ENCODE peak calls at places on chromosomes 12 and 14, in eight cellular contexts. W is SK-N-SH; J is hepatocyte; I is trophoblast cell; L is CD4-positive, CD25-positive, alpha-beta regulatory T cell; A is cardiac muscle cell; D is stomach; G is heart left ventricle. K is an unnamed sample.
A peak's percentile ranks its signal among the peaks of the same experiment; 100 is the strongest.

GRCh38 chr14:92880351-92880750 is 42.6 kb upstream of the CHGA start:
- DNase-seq in W (no peak), I (no peak), D (no peak), A (no peak), L (no peak), J (no peak), G (no peak), K (no peak)

GRCh38 chr14:28766505-28767238 is at the start of gene FOXG1:
- DNase-seq in A (peak; percentile 56), D (no peak), W (peak; percentile 46), L (no peak), J (no peak), G (no peak), I (no peak), K (no peak)

GRCh38 chr14:101501341-101501740 is 60.0 kb upstream of the DIO3 start:
- DNase-seq in A (no peak), L (no peak), G (no peak), W (no peak), D (peak; percentile 13), I (no peak), J (no peak), K (no peak)

GRCh38 chr14:101501858-101502615 is 59.3 kb upstream of the DIO3 start:
- DNase-seq in J (no peak), I (no peak), L (no peak), A (no peak), W (no peak), D (peak; percentile 16), G (no peak), K (no peak)

GRCh38 chr14:68349900-68350323 is 443.0 kb downstream of the ZFP36L1 start:
- DNase-seq in A (no peak), I (no peak), D (peak; percentile 39), L (no peak), W (no peak), J (peak; percentile 66), G (no peak), K (no peak)

GRCh38 chr12:29818925-29819324 is 35.2 kb upstream of the TMTC1 start:
- DNase-seq in I (no peak), A (no peak), D (no peak), L (no peak), W (no peak), J (no peak), G (peak; percentile 54), K (no peak)

GRCh38 chr14:102554835-102555819 is 37.3 kb upstream of the RCOR1 start:
- DNase-seq in I (no peak), W (peak; percentile 29), G (peak; percentile 35), A (peak; percentile 75), D (peak; percentile 53), J (peak; percentile 68), L (peak; percentile 67), K (no peak)

GRCh38 chr12:27615331-27615891 is 80.8 kb upstream of the REP15 start:
- DNase-seq in W (no peak), A (peak; percentile 32), G (no peak), J (peak; percentile 30), L (no peak), I (peak; percentile 42), D (no peak), K (peak; percentile 74)

GRCh38 chr12:14257303-14257733 is 108.2 kb upstream of the ATF7IP start:
- DNase-seq in I (no peak), A (no peak), D (no peak), J (no peak), W (no peak), G (no peak), L (no peak), K (no peak)

GRCh38 chr12:77190022-77190421 is 124.7 kb upstream of the E2F7 start:
- DNase-seq in D (no peak), L (no peak), G (no peak), A (no peak), J (no peak), I (peak; percentile 12), W (no peak), K (no peak)

GRCh38 chr12:77189463-77189862 is 124.1 kb upstream of the E2F7 start:
- DNase-seq in W (no peak), L (no peak), I (no peak), D (no peak), J (peak; percentile 26), G (no peak), A (no peak), K (no peak)
- H3K4me1 ChIP-seq in W (no peaks in the 10 kb centered on the region), L (no peaks in the 10 kb centered on the region), I (no peaks in the 10 kb centered on the region), D (no peaks in the 10 kb centered on the region), J (no peaks in the 10 kb centered on the region), G (no peaks in the 10 kb centered on the region), A (no peaks in the 10 kb centered on the region), K (no peaks in the 10 kb centered on the region)

DNA sequence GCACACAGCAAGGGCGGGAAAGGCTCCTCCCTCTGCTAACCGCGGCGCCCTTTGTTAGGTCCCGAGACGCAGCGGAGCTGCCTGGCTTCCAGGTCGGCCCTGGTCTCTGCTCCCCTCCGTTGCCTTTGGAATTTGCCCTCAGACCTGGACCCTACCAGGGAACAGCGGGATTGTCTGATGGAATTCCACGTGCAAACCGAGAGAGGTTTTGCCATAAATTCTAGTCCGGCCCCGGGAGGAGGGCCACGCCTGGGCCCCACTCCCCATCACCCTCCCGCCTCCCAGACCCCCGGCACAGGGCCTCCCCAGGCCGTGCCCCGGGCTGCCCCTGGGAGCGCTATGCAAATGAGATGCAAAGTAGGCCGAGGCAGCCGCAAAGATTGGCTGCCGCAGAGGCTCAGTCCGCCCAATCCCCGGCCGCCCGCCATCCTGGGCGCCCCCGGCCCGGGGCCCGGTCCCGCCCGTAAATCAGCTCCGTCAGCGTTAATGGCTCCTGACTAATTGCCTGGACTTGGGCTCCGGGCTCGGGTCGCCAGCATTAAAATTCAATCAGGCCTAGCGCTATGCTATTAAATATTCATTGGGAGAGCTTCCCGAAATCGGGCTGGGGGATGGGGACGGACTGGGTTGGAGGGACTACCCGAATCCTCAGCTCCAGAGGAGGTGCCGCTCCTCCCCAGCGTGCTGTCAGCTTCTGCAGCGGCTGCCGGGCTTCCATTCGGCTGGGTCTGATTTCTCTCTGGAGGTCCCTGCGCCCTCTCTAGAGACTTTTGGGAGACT is 15.6 kb upstream of the FIGNL2 start:
- DNase-seq in A (peak; percentile 86), I (no peak), G (no peak), L (no peak), W (peak; percentile 77), J (peak; percentile 74), D (no peak), K (peak; percentile 91)
- H3K4me3 ChIP-seq in A (peak overlapping the region; percentile 28), I (peak overlapping the region; percentile 44), G (peak overlapping the region; percentile 30), L (no peak overlapping the region), W (no peak overlapping the region), J (no peak overlapping the region), D (peak overlapping the region; percentile 43), K (peak overlapping the region; percentile 50)

DNA sequence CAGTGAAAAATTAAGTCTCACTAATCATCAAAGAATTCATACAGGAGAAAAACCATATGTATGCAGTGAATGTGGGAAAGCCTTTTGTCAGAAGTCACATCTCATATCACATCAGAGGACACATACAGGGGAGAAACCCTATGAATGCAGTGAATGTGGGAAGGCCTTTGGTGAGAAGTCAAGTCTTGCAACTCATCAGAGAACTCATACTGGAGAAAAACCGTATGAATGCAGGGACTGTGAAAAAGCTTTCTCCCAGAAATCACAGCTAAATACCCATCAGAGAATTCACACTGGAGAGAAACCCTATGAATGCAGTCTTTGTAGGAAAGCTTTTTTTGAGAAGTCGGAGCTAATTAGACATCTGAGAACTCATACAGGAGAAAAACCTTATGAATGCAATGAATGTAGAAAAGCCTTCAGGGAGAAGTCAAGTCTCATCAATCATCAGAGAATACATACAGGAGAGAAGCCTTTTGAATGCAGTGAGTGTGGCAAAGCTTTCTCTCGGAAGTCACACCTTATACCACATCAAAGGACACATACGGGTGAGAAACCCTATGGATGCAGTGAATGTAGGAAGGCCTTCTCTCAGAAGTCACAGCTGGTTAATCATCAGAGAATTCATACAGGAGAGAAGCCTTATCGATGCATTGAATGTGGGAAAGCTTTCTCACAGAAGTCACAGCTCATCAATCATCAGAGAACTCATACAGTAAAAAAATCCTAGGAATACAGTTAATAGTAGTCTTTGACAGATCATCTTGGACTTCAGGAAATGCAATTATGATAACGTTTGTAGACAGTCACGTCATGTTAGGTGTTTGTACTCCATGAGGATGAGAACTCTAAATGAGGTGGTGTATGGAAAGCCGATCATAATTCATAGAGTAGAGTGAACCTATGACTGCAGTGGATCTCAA is 21.2 kb downstream of the ZNF84 start:
- DNase-seq in L (no peak), D (no peak), J (no peak), I (no peak), G (no peak), A (no peak), W (no peak), K (peak; percentile 1)
- H3K9me3 ChIP-seq in L (peaks cover 92% of the 10 kb centered on the region), D (peaks cover 88% of the 10 kb centered on the region), J (peaks cover 93% of the 10 kb centered on the region), I (peaks cover 19% of the 10 kb centered on the region), G (peaks cover 100% of the 10 kb centered on the region), A (peaks cover 48% of the 10 kb centered on the region), W (peaks cover 86% of the 10 kb centered on the region), K (peaks cover 86% of the 10 kb centered on the region)

GRCh38 chr12:63302269-63302940 is 151.4 kb upstream of the AVPR1A start:
- DNase-seq in L (no peak), J (no peak), I (peak; percentile 46), W (no peak), D (no peak), G (no peak), A (no peak), K (no peak)
- H3K4me1 ChIP-seq in L (no peaks in the 10 kb centered on the region), J (peaks cover 11% of the 10 kb centered on the region), I (peaks cover 2% of the 10 kb centered on the region), W (no peaks in the 10 kb centered on the region), D (no peaks in the 10 kb centered on the region), G (no peaks in the 10 kb centered on the region), A (no peaks in the 10 kb centered on the region), K (no peaks in the 10 kb centered on the region)

DNA sequence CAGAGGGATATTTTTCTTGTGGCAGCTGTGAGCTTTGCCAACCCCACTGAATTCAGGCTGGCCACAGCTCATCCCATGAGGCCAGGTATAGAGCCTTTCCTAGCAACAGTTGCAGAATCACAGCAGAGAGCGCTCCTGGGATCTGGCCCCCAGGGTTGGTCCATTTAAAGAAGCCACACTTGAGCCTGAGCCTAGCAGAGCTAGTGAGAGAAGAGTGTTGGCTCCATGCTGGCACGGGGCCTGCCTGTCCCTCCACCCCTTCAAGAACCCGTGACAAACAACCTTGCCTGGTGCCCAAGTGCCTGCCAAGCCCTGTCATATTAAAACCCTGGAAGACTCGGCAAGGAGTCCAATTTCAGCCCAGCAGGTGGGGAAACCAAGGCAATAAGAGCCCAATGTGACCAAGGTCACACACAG is 91.6 kb downstream of the LRRC74A start:
- DNase-seq in G (peak; percentile 74), I (no peak), D (peak; percentile 65), L (no peak), W (no peak), J (no peak), A (no peak), K (no peak)
- H3K4me3 ChIP-seq in G (no peak overlapping the region), I (no peak overlapping the region), D (no peak overlapping the region), L (no peak overlapping the region), W (peak overlapping the region; percentile 32), J (no peak overlapping the region), A (no peak overlapping the region), K (no peak overlapping the region)

DNA sequence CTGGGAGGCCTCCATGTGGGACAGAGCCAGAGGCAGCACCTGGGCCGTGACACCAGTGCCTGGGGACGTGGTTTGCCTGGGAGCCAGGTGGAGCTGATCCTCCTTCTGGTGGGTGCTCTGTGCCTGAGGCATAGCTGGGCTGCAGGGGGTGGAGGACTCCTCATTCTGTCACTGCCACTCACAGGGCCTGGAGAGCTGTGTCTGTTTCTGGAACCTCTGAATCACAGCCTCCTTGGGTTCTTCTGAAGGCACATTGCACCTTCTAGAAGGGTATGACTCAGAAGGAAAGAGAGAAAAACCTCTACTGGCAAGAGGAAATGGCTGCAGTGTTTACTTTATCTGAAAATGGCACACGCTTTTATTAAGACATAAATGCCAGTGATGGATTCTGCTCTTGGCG is 659.8 kb downstream of the VRK1 start:
- DNase-seq in D (no peak), I (no peak), L (peak; percentile 11), G (no peak), A (no peak), W (no peak), J (peak; percentile 45), K (no peak)
- H3K9me3 ChIP-seq in D (peaks cover under 1% of the 10 kb centered on the region), I (no peaks in the 10 kb centered on the region), L (peaks cover 3% of the 10 kb centered on the region), G (peaks cover 4% of the 10 kb centered on the region), A (no peaks in the 10 kb centered on the region), W (no peaks in the 10 kb centered on the region), J (no peaks in the 10 kb centered on the region), K (no peaks in the 10 kb centered on the region)

K was measured in Caco-2.